ENCODE peak calls at places on chromosomes 16 and 17, in seven cellular contexts. One of them, this sample, is unnamed.

GRCh38 chr17:72693147-72693878 is 399.2 kb downstream of the SLC39A11 start:
- DNase-seq in H9: no peak
- DNase-seq in H1: no peak
- DNase-seq in mesendoderm: no peak
- DNase-seq in mesenchymal stem cell: no peak
- DNase-seq in IMR-90: no peak
- DNase-seq in trophoblast cell: peak; percentile 61
- DNase-seq in this sample: no peak

GRCh38 chr17:83193336-83194188 is 114.2 kb downstream of the METRNL start:
- DNase-seq in H9: no peak
- DNase-seq in H1: no peak
- DNase-seq in mesendoderm: no peak
- DNase-seq in mesenchymal stem cell: no peak
- DNase-seq in IMR-90: no peak
- DNase-seq in trophoblast cell: no peak
- DNase-seq in this sample: no peak

GRCh38 chr17:19348806-19349205 is 13.7 kb downstream of the B9D1 start:
- DNase-seq in H9: peak; percentile 21
- DNase-seq in H1: no peak
- DNase-seq in mesendoderm: no peak
- DNase-seq in mesenchymal stem cell: no peak
- DNase-seq in IMR-90: no peak
- DNase-seq in trophoblast cell: no peak
- DNase-seq in this sample: no peak

GRCh38 chr17:81200695-81201580 is 21.8 kb downstream of the CEP131 start:
- DNase-seq in H9: no peak
- DNase-seq in H1: no peak
- DNase-seq in mesendoderm: peak; percentile 76
- DNase-seq in mesenchymal stem cell: peak; percentile 75
- DNase-seq in IMR-90: peak; percentile 72
- DNase-seq in trophoblast cell: peak; percentile 86
- DNase-seq in this sample: peak; percentile 21

GRCh38 chr17:14310101-14310500 is 9.2 kb downstream of the HS3ST3B1 start:
- DNase-seq in H9: peak; percentile 68
- DNase-seq in H1: no peak
- DNase-seq in mesendoderm: no peak
- DNase-seq in mesenchymal stem cell: no peak
- DNase-seq in IMR-90: no peak
- DNase-seq in trophoblast cell: no peak
- DNase-seq in this sample: no peak

GRCh38 chr17:27494192-27495091 is 38.2 kb downstream of the KSR1 start:
- DNase-seq in H9: peak; percentile 67
- DNase-seq in H1: no peak
- DNase-seq in mesendoderm: peak; percentile 69
- DNase-seq in mesenchymal stem cell: no peak
- DNase-seq in IMR-90: peak; percentile 42
- DNase-seq in trophoblast cell: peak; percentile 74
- DNase-seq in this sample: no peak

GRCh38 chr17:44585315-44585714 is 28.0 kb downstream of the FZD2 start:
- DNase-seq in H9: no peak
- DNase-seq in H1: no peak
- DNase-seq in mesendoderm: peak; percentile 69
- DNase-seq in mesenchymal stem cell: no peak
- DNase-seq in IMR-90: no peak
- DNase-seq in trophoblast cell: peak; percentile 48
- DNase-seq in this sample: no peak

GRCh38 chr17:74404218-74404617 is 27.7 kb upstream of the GPRC5C start:
- DNase-seq in H9: peak; percentile 86
- DNase-seq in H1: peak; percentile 43
- DNase-seq in mesendoderm: peak; percentile 87
- DNase-seq in mesenchymal stem cell: no peak
- DNase-seq in IMR-90: no peak
- DNase-seq in trophoblast cell: no peak
- DNase-seq in this sample: no peak

GRCh38 chr16:72400257-72401078 is 228.5 kb upstream of the PMFBP1 start:
- DNase-seq in H9: peak; percentile 60
- DNase-seq in H1: no peak
- DNase-seq in mesendoderm: peak; percentile 84
- DNase-seq in mesenchymal stem cell: peak; percentile 57
- DNase-seq in IMR-90: peak; percentile 62
- DNase-seq in trophoblast cell: peak; percentile 77
- DNase-seq in this sample: peak; percentile 57

GRCh38 chr17:32819035-32819434 is 57.9 kb downstream of the MYO1D start:
- DNase-seq in H9: no peak
- DNase-seq in H1: no peak
- DNase-seq in mesendoderm: no peak
- DNase-seq in mesenchymal stem cell: no peak
- DNase-seq in IMR-90: no peak
- DNase-seq in trophoblast cell: no peak
- DNase-seq in this sample: no peak

GRCh38 chr16:88763502-88764053 is 21.4 kb downstream of the PIEZO1 start:
- DNase-seq in H9: peak; percentile 89
- DNase-seq in H1: no peak
- DNase-seq in mesendoderm: peak; percentile 96
- DNase-seq in mesenchymal stem cell: peak; percentile 52
- DNase-seq in IMR-90: no peak
- DNase-seq in trophoblast cell: peak; percentile 96
- DNase-seq in this sample: peak; percentile 80

GRCh38 chr17:36755586-36755985 is 154.2 kb downstream of the MRM1 start:
- DNase-seq in H9: peak; percentile 87
- DNase-seq in H1: peak; percentile 41
- DNase-seq in mesendoderm: peak; percentile 77
- DNase-seq in mesenchymal stem cell: no peak
- DNase-seq in IMR-90: no peak
- DNase-seq in trophoblast cell: peak; percentile 21
- DNase-seq in this sample: no peak

GRCh38 chr16:79949417-79949816 is 348.9 kb upstream of the MAF start:
- DNase-seq in H9: no peak
- DNase-seq in H1: no peak
- DNase-seq in mesendoderm: no peak
- DNase-seq in mesenchymal stem cell: no peak
- DNase-seq in IMR-90: no peak
- DNase-seq in trophoblast cell: no peak
- DNase-seq in this sample: no peak

GRCh38 chr16:82456683-82457082 is 170.1 kb upstream of the CDH13 start:
- DNase-seq in H9: peak; percentile 72
- DNase-seq in H1: peak; percentile 44
- DNase-seq in mesendoderm: peak; percentile 80
- DNase-seq in mesenchymal stem cell: peak; percentile 57
- DNase-seq in IMR-90: peak; percentile 36
- DNase-seq in trophoblast cell: peak; percentile 72
- DNase-seq in this sample: peak; percentile 48

GRCh38 chr17:78278139-78278741 is 46.8 kb downstream of the TMEM235 start:
- DNase-seq in H9: peak; percentile 82
- DNase-seq in H1: no peak
- DNase-seq in mesendoderm: peak; percentile 68
- DNase-seq in mesenchymal stem cell: no peak
- DNase-seq in IMR-90: no peak
- DNase-seq in trophoblast cell: no peak
- DNase-seq in this sample: no peak

GRCh38 chr16:18796377-18796776 is 5.0 kb downstream of the ARL6IP1 start:
- DNase-seq in H9: no peak
- DNase-seq in H1: no peak
- DNase-seq in mesendoderm: no peak
- DNase-seq in mesenchymal stem cell: no peak
- DNase-seq in IMR-90: no peak
- DNase-seq in trophoblast cell: no peak
- DNase-seq in this sample: no peak

GRCh38 chr17:21043296-21044232 is 753 bp upstream of the USP22 start:
- DNase-seq in H9: peak; percentile 49
- DNase-seq in H1: peak; percentile 94
- DNase-seq in mesendoderm: peak; percentile 99
- DNase-seq in mesenchymal stem cell: peak; percentile 99
- DNase-seq in IMR-90: peak; percentile 98
- DNase-seq in trophoblast cell: peak; percentile 98
- DNase-seq in this sample: no peak

GRCh38 chr17:49224198-49224996 is 6.2 kb downstream of the PHOSPHO1 start:
- DNase-seq in H9: peak; percentile 82
- DNase-seq in H1: no peak
- DNase-seq in mesendoderm: peak; percentile 53
- DNase-seq in mesenchymal stem cell: peak; percentile 23
- DNase-seq in IMR-90: no peak
- DNase-seq in trophoblast cell: no peak
- DNase-seq in this sample: no peak

GRCh38 chr17:42097691-42098661 is at the start of gene ZNF385C:
- DNase-seq in H9: peak; percentile 74
- DNase-seq in H1: no peak
- DNase-seq in mesendoderm: no peak
- DNase-seq in mesenchymal stem cell: no peak
- DNase-seq in IMR-90: no peak
- DNase-seq in trophoblast cell: peak; percentile 40
- DNase-seq in this sample: no peak

GRCh38 chr16:26149661-26150060 is 457.9 kb downstream of the HS3ST4 start:
- DNase-seq in H9: no peak
- DNase-seq in H1: no peak
- DNase-seq in mesendoderm: no peak
- DNase-seq in mesenchymal stem cell: no peak
- DNase-seq in IMR-90: no peak
- DNase-seq in trophoblast cell: no peak
- DNase-seq in this sample: no peak

GRCh38 chr17:225551-225950 is 44.1 kb upstream of the DOC2B start:
- DNase-seq in H9: no peak
- DNase-seq in H1: no peak
- DNase-seq in mesendoderm: no peak
- DNase-seq in mesenchymal stem cell: no peak
- DNase-seq in IMR-90: no peak
- DNase-seq in trophoblast cell: no peak
- DNase-seq in this sample: no peak

GRCh38 chr16:75262104-75262799 is 10.8 kb upstream of the BCAR1 start:
- DNase-seq in H9: peak; percentile 28
- DNase-seq in H1: no peak
- DNase-seq in mesendoderm: no peak
- DNase-seq in mesenchymal stem cell: no peak
- DNase-seq in IMR-90: no peak
- DNase-seq in trophoblast cell: no peak
- DNase-seq in this sample: no peak

GRCh38 chr17:31562447-31562846 is 171.0 kb downstream of the RAB11FIP4 start:
- DNase-seq in H9: no peak
- DNase-seq in H1: no peak
- DNase-seq in mesendoderm: no peak
- DNase-seq in mesenchymal stem cell: no peak
- DNase-seq in IMR-90: no peak
- DNase-seq in trophoblast cell: no peak
- DNase-seq in this sample: no peak
- H3K4ac ChIP-seq in H9: no peak overlapping the region
- H3K4ac ChIP-seq in H1: no peak overlapping the region
- H3K4ac ChIP-seq in mesendoderm: no peak overlapping the region
- H3K4ac ChIP-seq in mesenchymal stem cell: no peak overlapping the region
- H3K4ac ChIP-seq in IMR-90: peak overlapping the region; percentile 18
- H3K4ac ChIP-seq in trophoblast cell: no peak overlapping the region
- H3K4ac ChIP-seq in this sample: no peak overlapping the region

GRCh38 chr16:3175157-3176153 is 12.5 kb upstream of the OR1F1 start:
- DNase-seq in H9: peak; percentile 85
- DNase-seq in H1: no peak
- DNase-seq in mesendoderm: peak; percentile 92
- DNase-seq in mesenchymal stem cell: peak; percentile 42
- DNase-seq in IMR-90: peak; percentile 53
- DNase-seq in trophoblast cell: peak; percentile 26
- DNase-seq in this sample: no peak
- H3K79me1 ChIP-seq in H9: no peaks in the 10 kb centered on the region
- H3K79me1 ChIP-seq in H1: no peaks in the 10 kb centered on the region
- H3K79me1 ChIP-seq in mesendoderm: no peaks in the 10 kb centered on the region
- H3K79me1 ChIP-seq in mesenchymal stem cell: no peaks in the 10 kb centered on the region
- H3K79me1 ChIP-seq in IMR-90: no peaks in the 10 kb centered on the region
- H3K79me1 ChIP-seq in trophoblast cell: no peaks in the 10 kb centered on the region
- H3K79me1 ChIP-seq in this sample: no peaks in the 10 kb centered on the region

GRCh38 chr16:50583211-50583610 is 35.0 kb downstream of the NKD1 start:
- DNase-seq in H9: no peak
- DNase-seq in H1: no peak
- DNase-seq in mesendoderm: peak; percentile 81
- DNase-seq in mesenchymal stem cell: no peak
- DNase-seq in IMR-90: no peak
- DNase-seq in trophoblast cell: no peak
- DNase-seq in this sample: no peak

GRCh38 chr16:50587543-50587942 is 39.3 kb downstream of the NKD1 start:
- DNase-seq in H9: no peak
- DNase-seq in H1: no peak
- DNase-seq in mesendoderm: no peak
- DNase-seq in mesenchymal stem cell: no peak
- DNase-seq in IMR-90: no peak
- DNase-seq in trophoblast cell: no peak
- DNase-seq in this sample: no peak

GRCh38 chr16:50588276-50588675 is 40.1 kb downstream of the NKD1 start:
- DNase-seq in H9: no peak
- DNase-seq in H1: no peak
- DNase-seq in mesendoderm: peak; percentile 76
- DNase-seq in mesenchymal stem cell: no peak
- DNase-seq in IMR-90: no peak
- DNase-seq in trophoblast cell: no peak
- DNase-seq in this sample: no peak

GRCh38 chr16:50584033-50584722 is 36.0 kb downstream of the NKD1 start:
- DNase-seq in H9: no peak
- DNase-seq in H1: no peak
- DNase-seq in mesendoderm: peak; percentile 59
- DNase-seq in mesenchymal stem cell: no peak
- DNase-seq in IMR-90: no peak
- DNase-seq in trophoblast cell: no peak
- DNase-seq in this sample: no peak

GRCh38 chr16:50585331-50585776 is 37.2 kb downstream of the NKD1 start:
- DNase-seq in H9: no peak
- DNase-seq in H1: no peak
- DNase-seq in mesendoderm: no peak
- DNase-seq in mesenchymal stem cell: no peak
- DNase-seq in IMR-90: no peak
- DNase-seq in trophoblast cell: no peak
- DNase-seq in this sample: no peak
- H3K23ac ChIP-seq in H9: no peak overlapping the region
- H3K23ac ChIP-seq in H1: no peak overlapping the region
- H3K23ac ChIP-seq in mesendoderm: no peak overlapping the region
- H3K23ac ChIP-seq in mesenchymal stem cell: no peak overlapping the region
- H3K23ac ChIP-seq in IMR-90: no peak overlapping the region
- H3K23ac ChIP-seq in trophoblast cell: no peak overlapping the region
- H3K23ac ChIP-seq in this sample: no peak overlapping the region

GRCh38 chr17:39252788-39253460 is 27.2 kb upstream of the STAC2 start:
- DNase-seq in H9: peak; percentile 71
- DNase-seq in H1: no peak
- DNase-seq in mesendoderm: peak; percentile 75
- DNase-seq in mesenchymal stem cell: no peak
- DNase-seq in IMR-90: no peak
- DNase-seq in trophoblast cell: no peak
- DNase-seq in this sample: no peak

GRCh38 chr17:39246274-39246673 is 20.5 kb upstream of the STAC2 start:
- DNase-seq in H9: no peak
- DNase-seq in H1: no peak
- DNase-seq in mesendoderm: no peak
- DNase-seq in mesenchymal stem cell: no peak
- DNase-seq in IMR-90: no peak
- DNase-seq in trophoblast cell: no peak
- DNase-seq in this sample: no peak

DNA sequence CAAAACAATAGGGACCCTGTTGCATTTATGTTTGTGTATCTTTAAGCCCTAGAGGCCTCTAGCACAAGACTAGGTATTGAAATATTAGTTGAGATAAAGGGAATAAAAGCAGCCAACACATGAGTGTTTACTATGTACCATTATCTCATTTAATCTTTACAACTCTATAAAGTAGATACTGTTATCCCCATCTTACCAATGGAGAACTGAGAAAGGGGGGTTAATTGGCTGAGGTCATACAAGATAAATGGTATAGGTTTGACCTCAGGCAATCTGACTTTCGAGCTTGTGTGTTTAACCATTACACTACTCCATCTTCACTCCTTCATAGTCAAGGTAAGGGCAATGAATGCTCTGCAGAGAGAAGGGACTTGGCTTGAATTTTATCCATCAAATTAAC is 26.3 kb upstream of the STAC2 start:
- DNase-seq in H9: no peak
- DNase-seq in H1: no peak
- DNase-seq in mesendoderm: no peak
- DNase-seq in mesenchymal stem cell: no peak
- DNase-seq in IMR-90: no peak
- DNase-seq in trophoblast cell: no peak
- DNase-seq in this sample: no peak
- H3K4ac ChIP-seq in H9: no peak overlapping the region
- H3K4ac ChIP-seq in H1: no peak overlapping the region
- H3K4ac ChIP-seq in mesendoderm: no peak overlapping the region
- H3K4ac ChIP-seq in mesenchymal stem cell: no peak overlapping the region
- H3K4ac ChIP-seq in IMR-90: no peak overlapping the region
- H3K4ac ChIP-seq in trophoblast cell: no peak overlapping the region
- H3K4ac ChIP-seq in this sample: no peak overlapping the region